ENCODE peak calls at places on chromosomes 1 and 21, in nine cellular contexts. S, T, O, N, G, C, I, H and F are unnamed samples.

GRCh38 chr1:174364996-174365760 is 82.6 kb upstream of the GPR52 start:
- DNase-seq in S (no peak), T (no peak), O (no peak), N (no peak), G (no peak), C (no peak), I (no peak), H (no peak), F (no peak)

GRCh38 chr1:248872752-248873408 is 14.0 kb upstream of the ZNF692 start:
- DNase-seq in S (no peak), T (peak), O (peak), N (peak), G (peak), C (peak), I (peak), H (peak), F (peak)

GRCh38 chr1:44973645-44974044 is 12.8 kb downstream of the EIF2B3 start:
- DNase-seq in S (no peak), T (no peak), O (no peak), N (no peak), G (no peak), C (no peak), I (no peak), H (no peak), F (no peak)

GRCh38 chr1:47175227-47175934 is 14.5 kb downstream of the PDZK1IP1 start:
- DNase-seq in S (peak), T (no peak), O (peak), N (peak), G (peak), C (peak), I (peak), H (peak), F (peak)

GRCh38 chr1:198601936-198602889 is 36.6 kb upstream of the PTPRC start:
- DNase-seq in S (no peak), T (no peak), O (peak), N (no peak), G (no peak), C (peak), I (no peak), H (no peak), F (no peak)

GRCh38 chr21:28737671-28738279 is 254.9 kb downstream of the LTN1 start:
- DNase-seq in S (no peak), T (no peak), O (no peak), N (no peak), G (no peak), C (no peak), I (peak), H (no peak), F (peak)

GRCh38 chr1:91803133-91803532 is 82.8 kb downstream of the TGFBR3 start:
- DNase-seq in S (no peak), T (no peak), O (no peak), N (no peak), G (no peak), C (no peak), I (peak), H (no peak), F (no peak)

GRCh38 chr1:218658899-218659298 is 313.8 kb downstream of the TGFB2 start:
- DNase-seq in S (no peak), T (no peak), O (no peak), N (no peak), G (no peak), C (no peak), I (peak), H (no peak), F (peak)

GRCh38 chr1:41416552-41417334 is 55.5 kb downstream of the FOXO6 start:
- DNase-seq in S (peak), T (peak), O (peak), N (peak), G (peak), C (peak), I (peak), H (peak), F (peak)

GRCh38 chr1:197910120-197911110 is 6.8 kb upstream of the LHX9 start:
- DNase-seq in S (no peak), T (no peak), O (no peak), N (no peak), G (no peak), C (no peak), I (no peak), H (no peak), F (no peak)

GRCh38 chr1:11960710-11961109 is 19.5 kb upstream of the MFN2 start:
- DNase-seq in S (no peak), T (no peak), O (peak), N (no peak), G (no peak), C (peak), I (no peak), H (no peak), F (no peak)

GRCh38 chr1:72283204-72284083 is 1.1 kb upstream of the NEGR1 start:
- DNase-seq in S (no peak), T (peak), O (peak), N (peak), G (peak), C (no peak), I (peak), H (peak), F (peak)

GRCh38 chr1:230634384-230634783 is 7.9 kb upstream of the COG2 start:
- DNase-seq in S (no peak), T (no peak), O (no peak), N (no peak), G (no peak), C (no peak), I (no peak), H (no peak), F (no peak)

GRCh38 chr1:186775881-186776560 is 52.7 kb upstream of the PLA2G4A start:
- DNase-seq in S (no peak), T (no peak), O (peak), N (no peak), G (no peak), C (peak), I (no peak), H (no peak), F (no peak)

GRCh38 chr1:34603594-34603993 is 151.3 kb upstream of the GJB5 start:
- DNase-seq in S (no peak), T (no peak), O (no peak), N (no peak), G (no peak), C (no peak), I (no peak), H (no peak), F (no peak)

GRCh38 chr1:107262472-107263286 is 121.8 kb downstream of the NTNG1 start:
- DNase-seq in S (no peak), T (no peak), O (no peak), N (no peak), G (no peak), C (no peak), I (no peak), H (no peak), F (no peak)

GRCh38 chr1:169563650-169564049 is 22.6 kb downstream of the F5 start:
- DNase-seq in S (no peak), T (no peak), O (no peak), N (no peak), G (no peak), C (no peak), I (no peak), H (no peak), F (no peak)

GRCh38 chr1:31625561-31626272 is 8.2 kb downstream of the HCRTR1 start:
- DNase-seq in S (no peak), T (no peak), O (no peak), N (no peak), G (no peak), C (no peak), I (peak), H (no peak), F (no peak)

GRCh38 chr1:225448146-225448805 is 20.4 kb upstream of the LBR start:
- DNase-seq in S (no peak), T (no peak), O (no peak), N (no peak), G (no peak), C (no peak), I (no peak), H (no peak), F (no peak)

GRCh38 chr1:6653651-6654290 is 29.1 kb downstream of the THAP3 start:
- DNase-seq in S (no peak), T (no peak), O (no peak), N (no peak), G (no peak), C (no peak), I (no peak), H (no peak), F (no peak)

GRCh38 chr1:75579046-75579445 is 31.9 kb downstream of the SLC44A5 start:
- DNase-seq in S (no peak), T (no peak), O (no peak), N (no peak), G (no peak), C (no peak), I (peak), H (no peak), F (no peak)

GRCh38 chr1:160704250-160704649 is 7.4 kb downstream of the CD48 start:
- DNase-seq in S (no peak), T (no peak), O (peak), N (no peak), G (no peak), C (peak), I (no peak), H (no peak), F (no peak)

GRCh38 chr1:25896266-25896665 is 10.0 kb downstream of the STMN1 start:
- DNase-seq in S (no peak), T (peak), O (peak), N (no peak), G (no peak), C (no peak), I (peak), H (no peak), F (no peak)

GRCh38 chr1:175172503-175172902 is 20.1 kb downstream of the KIAA0040 start:
- DNase-seq in S (no peak), T (peak), O (no peak), N (no peak), G (peak), C (no peak), I (no peak), H (no peak), F (no peak)